ENCODE peak calls at places on chromosomes 1 and 21, in five cellular contexts. R, T, M, S and E are unnamed samples.

GRCh38 chr1:159932296-159933285 is 7.3 kb upstream of the TAGLN2 start:
- DNase-seq in R (no peak), T (peak), M (no peak), S (peak), E (no peak)

GRCh38 chr1:41381691-41382530 is 20.7 kb downstream of the FOXO6 start:
- DNase-seq in R (no peak), T (peak), M (peak), S (peak), E (no peak)

GRCh38 chr1:109399326-109399957 is 1.7 kb upstream of the SORT1 start:
- DNase-seq in R (peak), T (no peak), M (peak), S (peak), E (peak)

GRCh38 chr1:2326524-2326923 is 64.8 kb downstream of the MORN1 start:
- DNase-seq in R (no peak), T (no peak), M (no peak), S (no peak), E (no peak)

GRCh38 chr21:44436111-44436611 is 19.1 kb upstream of the LRRC3 start:
- DNase-seq in R (no peak), T (peak), M (no peak), S (peak), E (no peak)

GRCh38 chr21:44078411-44078981 is 28.7 kb upstream of the PWP2 start:
- DNase-seq in R (no peak), T (no peak), M (no peak), S (peak), E (no peak)

GRCh38 chr1:212606734-212607205 is 1.8 kb upstream of the ATF3 start:
- DNase-seq in R (no peak), T (peak), M (no peak), S (peak), E (no peak)

GRCh38 chr1:3419415-3420204 is 34.9 kb upstream of the ARHGEF16 start:
- DNase-seq in R (no peak), T (no peak), M (peak), S (no peak), E (no peak)

GRCh38 chr21:32965281-32965680 is 60.5 kb upstream of the OLIG2 start:
- DNase-seq in R (no peak), T (no peak), M (no peak), S (no peak), E (no peak)

GRCh38 chr21:42392731-42393442 is 3.0 kb downstream of the TMPRSS3 start:
- DNase-seq in R (no peak), T (peak), M (no peak), S (no peak), E (no peak)

GRCh38 chr1:47213230-47213676 is 18.8 kb downstream of the TAL1 start:
- DNase-seq in R (no peak), T (no peak), M (no peak), S (no peak), E (no peak)

GRCh38 chr1:27109103-27109822 is 45.7 kb downstream of the SLC9A1 start:
- DNase-seq in R (no peak), T (no peak), M (no peak), S (peak), E (no peak)

GRCh38 chr1:92879316-92879968 is 47.6 kb downstream of the RPL5 start:
- DNase-seq in R (no peak), T (no peak), M (no peak), S (no peak), E (no peak)

GRCh38 chr1:119132179-119132578 is 8.3 kb downstream of the WARS2 start:
- DNase-seq in R (no peak), T (no peak), M (no peak), S (no peak), E (no peak)

GRCh38 chr1:66575739-66576138 is 41.8 kb downstream of the SGIP1 start:
- DNase-seq in R (no peak), T (no peak), M (peak), S (no peak), E (no peak)

GRCh38 chr1:43206721-43207228 is 34.6 kb downstream of the CFAP57 start:
- DNase-seq in R (peak), T (no peak), M (peak), S (peak), E (peak)

GRCh38 chr1:209434631-209435217 is 148.8 kb upstream of the CAMK1G start:
- DNase-seq in R (no peak), T (no peak), M (no peak), S (no peak), E (no peak)

GRCh38 chr1:209829716-209830115 is 1.9 kb downstream of the UTP25 start:
- DNase-seq in R (no peak), T (no peak), M (no peak), S (no peak), E (no peak)

GRCh38 chr1:165253818-165254254 is 102.7 kb downstream of the LMX1A start:
- DNase-seq in R (no peak), T (no peak), M (no peak), S (no peak), E (no peak)

GRCh38 chr21:42684109-42684916 is 30.9 kb downstream of the PDE9A start:
- DNase-seq in R (no peak), T (no peak), M (no peak), S (no peak), E (no peak)

GRCh38 chr1:202286622-202287097 is 55.1 kb downstream of the UBE2T start:
- DNase-seq in R (peak), T (peak), M (peak), S (no peak), E (peak)

GRCh38 chr1:241839369-241839990 is 8.5 kb upstream of the EXO1 start:
- DNase-seq in R (no peak), T (no peak), M (no peak), S (no peak), E (no peak)

GRCh38 chr1:181324797-181325616 is 158.3 kb upstream of the CACNA1E start:
- DNase-seq in R (no peak), T (no peak), M (no peak), S (peak), E (no peak)

GRCh38 chr1:243712890-243713425 is 137.1 kb downstream of the AKT3 start:
- DNase-seq in R (no peak), T (no peak), M (no peak), S (no peak), E (no peak)

GRCh38 chr1:180123463-180123936 is 31.2 kb upstream of the QSOX1 start:
- DNase-seq in R (no peak), T (no peak), M (peak), S (no peak), E (no peak)

GRCh38 chr1:241789061-241789460 is 58.9 kb upstream of the EXO1 start:
- DNase-seq in R (no peak), T (no peak), M (no peak), S (no peak), E (no peak)

GRCh38 chr1:116498789-116499628 is 71.8 kb downstream of the CD58 start:
- DNase-seq in R (no peak), T (no peak), M (peak), S (peak), E (no peak)

GRCh38 chr1:46013566-46013965 is 118.9 kb downstream of the PIK3R3 start:
- DNase-seq in R (no peak), T (no peak), M (no peak), S (no peak), E (no peak)

GRCh38 chr1:12196641-12197482 is 30.1 kb downstream of the TNFRSF1B start:
- DNase-seq in R (no peak), T (no peak), M (no peak), S (peak), E (no peak)

GRCh38 chr1:111453706-111454105 is 4.4 kb downstream of the ATP5PB start:
- DNase-seq in R (no peak), T (no peak), M (no peak), S (no peak), E (no peak)

GRCh38 chr1:1066403-1067283 is 7.5 kb downstream of the RNF223 start:
- DNase-seq in R (no peak), T (no peak), M (no peak), S (no peak), E (no peak)

GRCh38 chr1:156150107-156151000 is 3.0 kb upstream of the SEMA4A start:
- DNase-seq in R (no peak), T (peak), M (no peak), S (peak), E (no peak)
- H3K4me3 ChIP-seq in R (no peak), T (no peak), M (no peak), S (peak), E (no peak)

GRCh38 chr1:155043793-155044192 is 7.3 kb upstream of the ADAM15 start:
- DNase-seq in R (no peak), T (no peak), M (no peak), S (no peak), E (no peak)
- H3K4me3 ChIP-seq in R (no peak), T (no peak), M (no peak), S (no peak), E (no peak)

GRCh38 chr1:36149973-36150295 is 648 bp upstream of the TRAPPC3 start:
- DNase-seq in R (no peak), T (no peak), M (no peak), S (no peak), E (no peak)

GRCh38 chr1:36151845-36152203 is 2.5 kb upstream of the TRAPPC3 start:
- DNase-seq in R (no peak), T (no peak), M (no peak), S (no peak), E (no peak)

GRCh38 chr1:36150296-36151132 is 1.2 kb upstream of the TRAPPC3 start:
- DNase-seq in R (peak), T (peak), M (peak), S (peak), E (peak)

GRCh38 chr1:36149237-36149972 is at the start of gene TRAPPC3:
- DNase-seq in R (peak), T (peak), M (peak), S (peak), E (peak)

GRCh38 chr1:36151133-36151844 is 2.0 kb upstream of the TRAPPC3 start:
- DNase-seq in R (no peak), T (no peak), M (no peak), S (no peak), E (no peak)
- H3K4me3 ChIP-seq in R (peak), T (no peak), M (peak), S (no peak), E (peak)

DNA sequence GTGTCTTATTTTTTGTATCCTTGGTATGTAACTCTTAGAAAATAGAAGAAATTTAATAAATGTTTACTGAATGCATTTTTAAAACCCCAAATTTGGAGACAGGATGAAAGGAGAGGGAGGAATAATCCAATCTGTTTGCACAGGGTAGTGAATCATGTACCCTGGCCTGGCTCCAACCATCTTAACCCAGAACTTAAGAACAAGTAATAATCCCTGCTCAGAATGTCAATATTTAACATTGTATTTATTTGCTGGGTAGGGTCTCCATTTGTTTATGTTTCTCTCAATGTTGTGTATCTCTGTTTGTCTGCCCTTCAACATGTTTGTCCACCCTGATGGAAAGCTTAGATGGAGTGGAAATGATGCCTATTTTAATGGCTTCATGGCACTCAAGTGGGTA is 54.4 kb upstream of the CDC42BPA start:
- DNase-seq in R (peak), T (no peak), M (no peak), S (no peak), E (peak)
- H3K4me3 ChIP-seq in R (no peak), T (no peak), M (no peak), S (no peak), E (no peak)

DNA sequence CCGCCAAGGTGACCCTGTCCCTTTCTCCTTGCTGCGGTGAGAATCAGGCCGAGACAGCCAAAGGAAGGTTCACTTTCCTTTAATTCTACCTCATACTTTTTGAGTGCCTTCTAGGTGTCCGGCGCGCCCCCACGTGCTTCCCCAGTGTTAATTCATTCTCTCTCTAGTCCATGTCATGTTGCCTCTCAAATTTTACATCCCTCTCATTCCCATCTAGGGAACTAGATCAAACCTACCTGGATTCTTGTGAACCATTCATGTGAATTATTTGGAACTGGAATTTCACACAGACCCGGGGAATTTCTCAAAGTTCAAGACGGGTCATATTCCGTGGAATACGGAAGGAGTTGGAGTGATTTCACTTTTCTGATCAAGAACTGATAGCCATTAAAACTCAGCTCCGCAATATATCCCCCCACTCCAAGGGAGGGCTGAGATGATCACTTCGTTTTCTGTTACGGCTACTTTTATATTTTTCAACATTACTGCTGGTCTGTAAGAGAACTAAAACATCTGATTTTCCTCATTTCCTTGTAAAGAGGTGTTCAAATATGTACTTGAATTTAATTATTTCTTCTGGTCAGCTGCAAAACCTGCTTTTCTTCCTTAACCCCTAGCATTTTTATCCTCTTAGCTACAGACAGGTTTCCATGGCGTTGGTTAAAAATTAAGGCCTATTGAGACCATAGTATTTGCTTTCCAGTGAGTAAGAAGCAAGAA is 1.0 kb upstream of the ENO1 start:
- DNase-seq in R (no peak), T (no peak), M (no peak), S (no peak), E (no peak)
- H3K4me3 ChIP-seq in R (peak), T (no peak), M (peak), S (peak), E (peak)

DNA sequence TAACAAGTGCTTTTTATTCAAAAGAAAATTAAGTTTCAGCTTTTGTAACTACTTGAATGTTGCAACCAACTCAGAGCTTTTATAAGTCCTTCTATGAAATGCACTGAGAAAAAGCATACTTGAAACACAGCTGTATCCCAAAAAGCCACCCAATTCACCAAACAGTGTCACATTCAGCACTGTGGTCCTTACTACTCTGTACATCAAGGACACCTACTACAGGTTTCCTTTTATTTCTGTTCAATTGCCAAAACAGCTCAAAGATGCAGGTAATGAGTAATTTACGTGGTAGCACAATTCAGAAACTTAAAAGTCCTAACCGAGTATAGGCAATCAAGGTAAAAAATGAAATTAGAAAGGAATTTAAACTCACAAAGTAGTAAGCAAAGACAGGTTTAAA is 2.5 kb downstream of the EIF4G3 start:
- DNase-seq in R (no peak), T (no peak), M (no peak), S (no peak), E (no peak)
- H3K4me3 ChIP-seq in R (peak), T (no peak), M (peak), S (no peak), E (peak)